ENCODE peak calls at places on chromosomes 16 and 17, in six cellular contexts. F is HL-60, T is heart left ventricle, X is fibroblast of the aortic adventitia, S is adrenal gland, M is colonic mucosa. E is an unnamed sample.

GRCh38 chr17:45101546-45101882 is 30.8 kb downstream of the PLCD3 start:
- DNase-seq in F (no peak), T (no peak), X (no peak), S (no peak), M (no peak), E (no peak)

GRCh38 chr17:72400863-72401262 is 280.0 kb downstream of the SOX9 start:
- DNase-seq in F (no peak), T (no peak), X (no peak), S (no peak), M (no peak), E (no peak)

GRCh38 chr17:38967290-38967738 is at the start of gene FBXO47:
- DNase-seq in F (no peak), T (peak), X (peak), S (peak), M (peak), E (peak)

GRCh38 chr17:48542956-48543853 is 1.7 kb downstream of the HOXB2 start:
- DNase-seq in F (no peak), T (no peak), X (peak), S (peak), M (peak), E (peak)

GRCh38 chr17:11384131-11384530 is 143.1 kb downstream of the SHISA6 start:
- DNase-seq in F (no peak), T (no peak), X (no peak), S (no peak), M (no peak), E (no peak)

GRCh38 chr17:66955821-66956220 is 8.7 kb upstream of the CACNG4 start:
- DNase-seq in F (no peak), T (no peak), X (no peak), S (no peak), M (no peak), E (no peak)

GRCh38 chr16:81940781-81941560 is 70.3 kb downstream of the SDR42E1 start:
- DNase-seq in F (no peak), T (no peak), X (peak), S (no peak), M (no peak), E (peak)

GRCh38 chr16:59249049-59249448 is 514.9 kb upstream of the GOT2 start:
- DNase-seq in F (no peak), T (no peak), X (no peak), S (no peak), M (no peak), E (no peak)

GRCh38 chr16:86609661-86610060 is 31.3 kb downstream of the FOXL1 start:
- DNase-seq in F (no peak), T (no peak), X (no peak), S (no peak), M (no peak), E (no peak)

GRCh38 chr16:3170440-3171180 is 17.4 kb upstream of the OR1F1 start:
- DNase-seq in F (no peak), T (no peak), X (no peak), S (no peak), M (no peak), E (no peak)

GRCh38 chr17:46771601-46772012 is 46.9 kb downstream of the WNT3 start:
- DNase-seq in F (no peak), T (no peak), X (no peak), S (no peak), M (no peak), E (peak)

GRCh38 chr16:30027588-30028437 is 3.3 kb downstream of the TLCD3B start:
- DNase-seq in F (no peak), T (no peak), X (no peak), S (no peak), M (no peak), E (no peak)

GRCh38 chr17:38587193-38587592 is 18.6 kb downstream of the SRCIN1 start:
- DNase-seq in F (no peak), T (no peak), X (no peak), S (no peak), M (no peak), E (no peak)

GRCh38 chr17:13001991-13002615 is 15.7 kb downstream of the ELAC2 start:
- DNase-seq in F (no peak), T (no peak), X (peak), S (no peak), M (no peak), E (no peak)

GRCh38 chr16:25950586-25951201 is 258.9 kb downstream of the HS3ST4 start:
- DNase-seq in F (no peak), T (no peak), X (no peak), S (no peak), M (no peak), E (no peak)

GRCh38 chr16:70703041-70703834 is 17.4 kb upstream of the MTSS2 start:
- DNase-seq in F (no peak), T (peak), X (peak), S (peak), M (no peak), E (no peak)

GRCh38 chr17:45317113-45317820 is 447 bp upstream of the MAP3K14 start:
- DNase-seq in F (peak), T (peak), X (peak), S (peak), M (peak), E (peak)

GRCh38 chr17:80584171-80584905 is 39.7 kb downstream of the RPTOR start:
- DNase-seq in F (no peak), T (no peak), X (peak), S (no peak), M (no peak), E (no peak)

GRCh38 chr17:47789611-47790520 is 31.7 kb downstream of the OSBPL7 start:
- DNase-seq in F (no peak), T (peak), X (peak), S (peak), M (peak), E (peak)

GRCh38 chr16:87436225-87437172 is 44.4 kb downstream of the MAP1LC3B start:
- DNase-seq in F (no peak), T (no peak), X (peak), S (peak), M (no peak), E (no peak)

GRCh38 chr17:68356520-68356919 is 65.2 kb downstream of the ARSG start:
- DNase-seq in F (no peak), T (no peak), X (no peak), S (no peak), M (peak), E (no peak)

GRCh38 chr17:16243811-16244567 is 27.0 kb downstream of the PIGL start:
- DNase-seq in F (no peak), T (no peak), X (no peak), S (no peak), M (peak), E (no peak)

GRCh38 chr16:25033852-25034251 is 18.7 kb upstream of the ARHGAP17 start:
- DNase-seq in F (no peak), T (no peak), X (peak), S (peak), M (no peak), E (no peak)

GRCh38 chr17:58363457-58364185 is 11.6 kb upstream of the SUPT4H1 start:
- DNase-seq in F (no peak), T (no peak), X (no peak), S (peak), M (no peak), E (no peak)

GRCh38 chr17:10716218-10716617 is 13.6 kb downstream of the TMEM220 start:
- DNase-seq in F (no peak), T (no peak), X (no peak), S (no peak), M (no peak), E (no peak)

GRCh38 chr16:85573696-85574641 is 39.2 kb upstream of the GSE1 start:
- DNase-seq in F (no peak), T (peak), X (peak), S (peak), M (no peak), E (no peak)

GRCh38 chr16:89505204-89506112 is 2.7 kb upstream of the SPG7 start:
- DNase-seq in F (peak), T (peak), X (peak), S (peak), M (peak), E (peak)

GRCh38 chr17:7550359-7550758 is 1.5 kb downstream of the TNFSF12 start:
- DNase-seq in F (no peak), T (no peak), X (no peak), S (no peak), M (no peak), E (no peak)

GRCh38 chr17:69592692-69593350 is 178.3 kb downstream of the MAP2K6 start:
- DNase-seq in F (no peak), T (no peak), X (no peak), S (no peak), M (no peak), E (no peak)

GRCh38 chr17:44796731-44797130 is 33.4 kb downstream of the GJC1 start:
- DNase-seq in F (no peak), T (no peak), X (no peak), S (no peak), M (no peak), E (no peak)

GRCh38 chr17:15744091-15744676 is 12.1 kb downstream of the TBC1D26 start:
- DNase-seq in F (no peak), T (no peak), X (no peak), S (no peak), M (no peak), E (no peak)

GRCh38 chr17:40321502-40322416 is 12.8 kb downstream of the RARA start:
- DNase-seq in F (no peak), T (peak), X (no peak), S (peak), M (peak), E (no peak)

GRCh38 chr17:74759243-74759801 is 10.9 kb downstream of the NHERF1 start:
- DNase-seq in F (no peak), T (no peak), X (no peak), S (no peak), M (no peak), E (peak)
- TF ChIP-seq CTCF in F (peak), T (no peak), X (no peak), S (no peak), M (no peak), E (peak)

DNA sequence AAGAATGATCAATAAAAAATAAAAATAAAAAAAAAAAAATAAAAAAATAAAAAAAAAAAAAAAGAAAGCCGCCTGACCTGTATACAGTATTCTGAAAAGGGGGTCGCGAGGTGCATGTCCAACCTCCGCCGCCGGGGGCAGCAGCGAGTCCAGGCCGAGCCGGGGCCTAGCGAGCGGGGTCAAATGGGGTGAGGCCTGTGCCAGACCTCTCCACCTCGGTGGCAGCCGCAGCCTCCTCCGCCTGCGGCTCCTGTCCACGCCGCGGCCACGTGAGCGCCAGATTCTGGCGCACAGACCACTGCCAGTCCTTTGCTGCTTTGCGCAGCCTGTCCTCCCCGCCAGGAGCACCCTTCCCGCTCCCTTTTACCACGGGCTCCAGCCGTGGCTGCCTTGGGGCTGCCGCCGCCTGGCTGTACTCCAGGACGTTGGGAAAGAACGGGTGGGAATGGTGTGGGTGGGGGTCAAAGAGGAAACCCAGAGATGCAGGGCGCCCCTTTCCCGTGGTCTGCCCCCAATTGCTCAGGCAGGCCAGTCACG is 2.4 kb upstream of the BCKDK start:
- DNase-seq in F (peak), T (peak), X (peak), S (peak), M (peak), E (peak)
- TF ChIP-seq CTCF in F (peak), T (peak), X (peak), S (peak), M (peak), E (peak)

GRCh38 chr17:77266891-77267341 is 126.1 kb downstream of the SEC14L1 start:
- DNase-seq in F (peak), T (no peak), X (no peak), S (no peak), M (no peak), E (no peak)
- TF ChIP-seq CTCF in F (peak), T (no peak), X (no peak), S (no peak), M (no peak), E (no peak)

GRCh38 chr17:65447823-65448222 is 113.6 kb downstream of the AXIN2 start:
- DNase-seq in F (no peak), T (no peak), X (no peak), S (no peak), M (no peak), E (no peak)
- TF ChIP-seq CTCF in F (no peak), T (no peak), X (no peak), S (no peak), M (no peak), E (no peak)

DNA sequence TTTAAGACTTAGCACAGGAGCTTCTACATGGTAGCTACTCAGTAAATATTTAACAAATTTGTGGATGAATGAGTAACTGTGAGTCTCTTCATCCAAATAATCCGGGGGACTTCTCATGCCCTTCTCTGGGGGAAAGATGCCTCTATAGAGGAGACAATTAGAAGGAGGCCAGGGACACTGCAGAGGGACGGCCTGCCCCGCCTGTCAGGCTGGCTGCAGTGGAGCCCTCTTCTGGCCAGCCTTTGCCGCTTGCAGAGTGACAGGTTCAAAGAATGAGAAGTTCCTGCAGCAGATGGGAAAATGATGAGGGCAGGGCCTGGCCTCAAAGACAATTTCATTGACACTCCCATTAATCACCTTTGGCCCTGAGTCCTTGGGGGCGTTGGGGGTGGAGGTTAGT is 339.1 kb downstream of the MAF start:
- DNase-seq in F (no peak), T (peak), X (no peak), S (peak), M (peak), E (peak)
- TF ChIP-seq CTCF in F (peak), T (peak), X (no peak), S (peak), M (peak), E (no peak)

GRCh38 chr16:4884209-4884608 is 36.9 kb downstream of the UBN1 start:
- DNase-seq in F (no peak), T (no peak), X (no peak), S (no peak), M (no peak), E (no peak)

GRCh38 chr16:4883501-4883900 is 36.2 kb downstream of the UBN1 start:
- DNase-seq in F (no peak), T (no peak), X (no peak), S (no peak), M (no peak), E (no peak)

GRCh38 chr16:4880006-4880580 is 32.8 kb downstream of the UBN1 start:
- DNase-seq in F (no peak), T (no peak), X (no peak), S (no peak), M (no peak), E (no peak)

GRCh38 chr16:4882633-4883285 is 35.5 kb downstream of the UBN1 start:
- DNase-seq in F (no peak), T (peak), X (no peak), S (peak), M (no peak), E (peak)

DNA sequence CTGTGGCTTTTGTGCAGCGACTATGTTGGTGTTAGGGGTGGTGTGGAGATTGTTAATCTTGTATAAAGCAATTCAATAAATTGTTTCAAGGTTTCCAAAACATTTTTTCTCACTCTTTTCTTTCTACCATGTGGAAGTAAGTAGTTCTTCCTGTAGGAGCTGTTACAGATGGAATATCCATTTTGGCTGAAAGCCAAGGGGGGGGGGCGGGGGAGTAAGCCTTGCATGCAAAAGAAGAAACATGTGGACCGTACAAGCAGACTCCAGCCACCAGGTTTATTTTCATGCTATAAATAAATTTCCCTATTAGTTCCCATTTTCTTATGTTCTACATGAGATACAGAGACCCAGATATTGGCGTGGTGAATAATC is 35.0 kb downstream of the UBN1 start:
- DNase-seq in F (no peak), T (no peak), X (peak), S (peak), M (no peak), E (no peak)
- TF ChIP-seq CTCF in F (no peak), T (no peak), X (no peak), S (no peak), M (no peak), E (no peak)

DNA sequence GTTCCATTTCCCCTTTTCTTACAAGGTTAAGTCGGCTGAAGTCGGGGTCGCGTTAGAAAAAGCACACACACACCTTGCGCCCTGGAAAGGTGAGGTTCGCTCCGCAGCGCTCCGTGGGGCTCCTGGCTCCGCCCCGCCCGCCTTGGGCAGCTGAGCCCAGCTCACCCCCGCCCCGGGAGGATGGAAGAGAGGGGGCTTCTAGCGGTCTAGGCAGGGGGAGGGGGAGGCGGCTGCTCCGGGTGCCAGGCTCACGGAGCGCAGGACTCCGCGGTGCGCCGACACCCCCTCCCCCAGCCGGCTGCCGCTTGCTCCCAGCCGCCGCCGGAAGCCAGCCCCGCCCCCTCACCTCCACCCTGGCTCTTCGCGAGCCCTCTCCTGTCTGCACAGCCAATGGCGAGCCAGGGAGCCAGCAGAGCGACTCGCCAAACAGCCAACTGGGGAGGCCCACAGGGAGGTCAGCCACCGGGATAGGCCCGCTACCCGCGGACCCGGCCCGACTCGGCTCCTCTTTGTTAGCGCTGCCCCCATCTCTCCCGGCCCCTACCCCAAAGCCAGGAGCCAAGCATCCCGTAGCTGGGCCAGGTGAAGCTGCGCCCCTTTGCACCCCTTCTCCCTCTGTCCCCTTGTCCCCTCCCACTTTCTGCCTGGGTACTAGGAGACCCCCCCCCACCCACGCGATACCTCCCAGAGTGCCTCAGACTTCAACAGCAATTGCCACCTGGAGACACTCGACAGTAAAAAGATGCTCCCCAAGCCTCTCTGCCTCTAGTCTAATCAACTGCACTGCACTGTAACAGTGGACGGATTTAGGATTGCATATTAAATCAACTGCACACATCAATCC is 30.2 kb downstream of the FAM222B start:
- DNase-seq in F (peak), T (peak), X (peak), S (peak), M (peak), E (peak)
- TF ChIP-seq CTCF in F (no peak), T (no peak), X (no peak), S (peak), M (no peak), E (no peak)

GRCh38 chr16:72468582-72468981 is 296.6 kb upstream of the PMFBP1 start:
- DNase-seq in F (no peak), T (no peak), X (peak), S (no peak), M (no peak), E (no peak)

GRCh38 chr16:72469932-72470331 is 298.0 kb upstream of the PMFBP1 start:
- DNase-seq in F (no peak), T (no peak), X (no peak), S (no peak), M (no peak), E (no peak)

GRCh38 chr16:72464052-72464451 is 292.1 kb upstream of the PMFBP1 start:
- DNase-seq in F (no peak), T (no peak), X (no peak), S (no peak), M (no peak), E (no peak)

GRCh38 chr16:72464597-72465368 is 292.8 kb upstream of the PMFBP1 start:
- DNase-seq in F (no peak), T (no peak), X (no peak), S (no peak), M (no peak), E (no peak)

GRCh38 chr16:72467157-72467759 is 295.3 kb upstream of the PMFBP1 start:
- DNase-seq in F (peak), T (no peak), X (peak), S (peak), M (no peak), E (peak)
- TF ChIP-seq CTCF in F (peak), T (peak), X (peak), S (peak), M (peak), E (peak)

DNA sequence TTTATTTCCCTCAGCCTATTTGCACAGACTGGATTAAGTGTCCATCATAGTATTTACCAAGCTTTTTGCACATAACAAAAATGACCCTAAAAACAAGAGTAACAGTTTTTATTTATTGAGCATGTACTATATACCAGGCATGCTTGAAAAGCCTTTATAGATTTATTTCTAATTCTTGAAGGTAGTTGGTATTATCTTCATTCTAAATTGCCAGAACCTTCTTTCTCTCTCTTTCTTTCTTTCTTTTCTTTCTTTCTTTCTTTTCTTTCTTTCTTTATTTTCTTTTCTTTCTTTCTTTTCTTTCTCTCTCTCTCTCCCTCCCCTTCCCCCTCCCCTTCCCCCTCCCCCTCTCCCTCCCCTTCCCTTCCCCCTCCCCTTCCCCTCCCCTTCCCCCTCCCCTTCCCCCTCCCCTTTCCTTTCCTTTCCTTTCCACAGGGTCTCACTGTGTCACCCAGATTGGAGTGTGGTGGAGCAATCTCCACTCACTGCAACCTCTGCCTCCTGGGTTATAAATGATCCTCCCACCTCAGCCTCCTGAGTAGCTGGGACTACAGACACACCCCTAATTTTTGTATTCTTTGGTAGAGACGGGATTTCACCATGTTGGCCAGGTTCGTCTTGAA is 310.9 kb upstream of the RBFOX1 start:
- DNase-seq in F (no peak), T (no peak), X (no peak), S (no peak), M (no peak), E (no peak)
- TF ChIP-seq CTCF in F (no peak), T (no peak), X (no peak), S (no peak), M (no peak), E (no peak)

GRCh38 chr16:88499314-88499713 is 46.2 kb downstream of the ZFPM1 start:
- DNase-seq in F (no peak), T (no peak), X (no peak), S (no peak), M (no peak), E (no peak)
- TF ChIP-seq CTCF in F (no peak), T (no peak), X (no peak), S (no peak), M (no peak), E (no peak)